ENCODE peak calls at places on chromosomes 13 and 19, in four cellular contexts. V is GM12878, O is HepG2, L is K562. T is an unnamed sample.

GRCh38 chr13:66312312-66313087 is 917.6 kb downstream of the PCDH9 start:
- DNase-seq in V (no peak), O (peak), L (no peak), T (no peak)

GRCh38 chr19:34351382-34351802 is 13.6 kb upstream of the GPI start:
- DNase-seq in O (no peak), L (no peak), V (peak), T (no peak)

GRCh38 chr19:13060233-13060963 is 42.3 kb downstream of the LYL1 start:
- DNase-seq in L (no peak), O (peak), V (no peak), T (no peak)

GRCh38 chr13:20340759-20341161 is 108.6 kb upstream of the GJB6 start:
- DNase-seq in L (no peak), O (no peak), V (no peak), T (no peak)

GRCh38 chr13:60164490-60164889 is 762 bp upstream of the DIAPH3 start:
- DNase-seq in L (no peak), V (no peak), O (no peak), T (no peak)

GRCh38 chr13:94173312-94173854 is 306.1 kb downstream of the DCT start:
- DNase-seq in V (no peak), L (no peak), O (no peak), T (no peak)

GRCh38 chr19:49443366-49444099 is 2.2 kb upstream of the SLC17A7 start:
- DNase-seq in L (peak), O (peak), V (peak), T (peak)

GRCh38 chr19:33186431-33186830 is 7.7 kb upstream of the LRP3 start:
- DNase-seq in V (no peak), L (no peak), O (no peak), T (no peak)

GRCh38 chr13:107734891-107735620 is 480.3 kb downstream of the LIG4 start:
- DNase-seq in O (no peak), L (no peak), V (no peak), T (no peak)

DNA sequence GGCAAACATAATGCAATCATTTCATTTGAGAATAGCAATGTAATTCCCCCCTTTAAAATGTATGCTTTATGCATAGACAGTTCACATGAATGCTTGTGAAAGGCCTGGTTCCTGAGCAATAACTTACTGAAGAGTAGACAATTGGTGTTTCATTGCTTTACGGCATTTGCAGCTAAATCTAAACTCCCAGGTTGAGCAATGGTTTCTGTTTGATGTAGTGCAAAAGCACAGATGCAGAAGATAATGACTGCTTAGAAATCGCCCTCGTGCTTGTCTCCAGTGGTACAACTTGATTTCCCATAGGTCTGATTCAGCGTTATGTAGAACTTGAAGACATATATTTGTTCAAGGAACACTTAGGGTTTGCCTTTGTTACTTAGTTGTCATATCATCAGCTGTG is 1018.3 kb downstream of the DIAPH3 start:
- DNase-seq in V (no peak), O (no peak), L (no peak), T (no peak)
- TF ChIP-seq POLR2AphosphoS5 in V (no peak), O (no peak), L (no peak), T (no peak)

GRCh38 chr19:40928859-40929258 is 46.8 kb upstream of the CYP2A7 start:
- DNase-seq in O (no peak), L (no peak), V (no peak), T (no peak)

GRCh38 chr19:40927567-40927966 is 45.5 kb upstream of the CYP2A7 start:
- DNase-seq in O (no peak), V (no peak), L (no peak), T (no peak)

GRCh38 chr19:40932008-40932959 is 50.3 kb upstream of the CYP2A7 start:
- DNase-seq in V (no peak), O (no peak), L (peak), T (no peak)

GRCh38 chr19:40936755-40937154 is 54.3 kb upstream of the CYP2B6 start:
- DNase-seq in O (no peak), L (no peak), V (no peak), T (no peak)

GRCh38 chr19:40933025-40933424 is 51.0 kb upstream of the CYP2A7 start:
- DNase-seq in V (no peak), L (peak), O (no peak), T (peak)
- TF ChIP-seq BRCA1 in V (no peak), L (no peak), O (no peak), T (no peak)

GRCh38 chr19:19487077-19488040 is 28.0 kb downstream of the TSSK6 start:
- DNase-seq in L (no peak), O (no peak), V (no peak), T (no peak)

GRCh38 chr19:19488041-19488874 is 27.1 kb downstream of the TSSK6 start:
- DNase-seq in V (no peak), L (peak), O (no peak), T (no peak)

GRCh38 chr19:19490247-19490968 is 24.9 kb downstream of the TSSK6 start:
- DNase-seq in L (peak), O (peak), V (peak), T (peak)

GRCh38 chr19:19489804-19490204 is 25.5 kb downstream of the TSSK6 start:
- DNase-seq in O (no peak), L (no peak), V (no peak), T (no peak)

DNA sequence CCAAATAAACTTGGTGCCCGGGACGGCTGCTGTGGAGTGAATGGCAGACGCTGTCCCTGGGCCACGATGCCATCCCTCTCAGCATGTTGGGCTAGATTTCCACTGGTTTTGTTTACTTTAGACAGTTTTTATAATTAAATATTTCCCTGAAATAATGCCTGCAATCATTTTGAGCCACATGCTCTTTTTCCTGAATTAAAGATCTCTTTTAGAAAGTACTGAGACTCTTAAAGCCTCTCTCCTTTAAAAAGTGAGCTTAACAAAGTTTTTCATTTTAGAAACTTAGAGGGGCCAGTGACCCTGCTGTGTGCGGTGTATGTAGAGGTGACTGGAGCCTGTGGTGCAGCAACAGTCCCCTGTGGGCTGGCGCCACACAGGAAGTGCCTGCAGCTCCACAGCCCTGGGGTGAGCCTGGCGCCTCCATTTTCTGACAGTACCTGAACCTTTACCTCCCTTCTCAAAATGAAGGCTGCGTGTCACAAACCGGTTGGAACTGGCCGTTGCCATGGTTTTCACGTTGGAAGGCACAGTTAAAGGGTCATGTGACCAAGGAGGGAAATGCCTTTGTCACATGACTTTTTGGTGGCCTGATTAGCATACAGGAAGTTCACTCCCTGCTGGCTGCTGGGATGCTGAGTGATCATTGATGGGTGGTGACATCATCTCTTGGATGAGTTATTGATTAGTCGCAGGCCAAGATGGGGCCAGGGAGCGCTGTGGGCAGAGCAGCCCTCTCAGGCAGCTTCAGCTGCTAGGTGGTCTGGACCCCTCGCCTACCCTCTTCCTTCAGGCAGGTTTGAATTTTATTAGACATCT is 26.3 kb downstream of the TSSK6 start:
- DNase-seq in O (peak), V (peak), L (peak), T (peak)
- TF ChIP-seq POLR2AphosphoS5 in O (no peak), V (peak), L (no peak), T (peak)

GRCh38 chr13:49499889-49500660 is 4.3 kb downstream of the PHF11 start:
- DNase-seq in L (no peak), O (no peak), V (no peak), T (no peak)

GRCh38 chr13:49497272-49497671 is 1.5 kb downstream of the PHF11 start:
- DNase-seq in O (no peak), L (no peak), V (no peak), T (no peak)

GRCh38 chr13:49498211-49498610 is 2.5 kb downstream of the PHF11 start:
- DNase-seq in V (no peak), L (no peak), O (no peak), T (no peak)

GRCh38 chr13:49494645-49495044 is 1.1 kb upstream of the PHF11 start:
- DNase-seq in V (no peak), O (no peak), L (no peak), T (no peak)

DNA sequence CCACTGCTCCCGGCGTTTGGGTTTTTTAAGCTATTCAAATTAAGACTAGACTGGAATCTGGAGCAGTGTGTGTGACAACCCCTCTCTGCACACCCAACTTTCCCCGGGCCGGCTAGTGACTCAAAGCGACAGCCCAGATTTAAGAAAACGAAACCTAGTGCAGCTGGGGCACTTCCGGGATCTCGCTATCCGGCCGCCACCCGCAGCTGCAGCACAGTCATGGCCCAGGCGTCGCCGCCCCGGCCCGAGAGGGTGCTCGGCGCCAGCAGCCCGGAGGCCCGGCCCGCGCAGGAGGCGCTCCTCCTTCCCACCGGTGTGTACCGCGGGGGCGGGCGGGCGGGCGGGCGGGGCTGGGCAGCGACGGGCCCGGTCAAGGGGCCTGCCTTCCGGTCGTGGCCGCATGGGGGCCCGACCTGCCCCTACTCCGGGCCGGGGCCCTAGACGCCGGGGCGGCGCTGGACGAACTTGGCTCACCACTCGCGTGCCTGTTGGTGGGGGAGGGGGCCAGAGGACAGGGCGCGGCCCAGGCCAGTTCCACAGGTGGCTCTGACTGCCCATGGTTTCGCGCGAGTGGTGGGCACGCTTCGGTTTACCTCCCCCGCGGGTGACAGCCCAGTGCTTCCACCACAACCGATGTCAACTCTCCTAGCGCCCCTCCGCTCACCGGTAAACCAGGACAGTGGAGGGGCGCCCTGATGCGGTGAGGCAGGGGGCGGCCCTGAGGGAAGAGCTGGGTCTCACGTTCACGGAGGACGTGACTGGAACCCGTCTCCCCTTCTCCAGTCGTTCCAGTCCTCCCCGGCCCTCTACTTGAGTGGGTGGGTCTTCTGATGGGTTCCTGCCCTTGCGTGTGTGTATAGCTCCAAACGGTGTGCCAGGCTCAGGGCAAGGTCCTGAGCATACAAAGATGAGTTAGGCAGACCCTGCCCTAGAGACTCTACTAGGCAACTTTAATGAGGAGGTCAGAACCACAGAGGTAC is at the start of gene PHF11:
- DNase-seq in O (peak), V (peak), L (peak), T (peak)
- TF ChIP-seq BRCA1 in O (no peak), V (no peak), L (no peak), T (no peak)

GRCh38 chr13:97702614-97703013 is 250.9 kb upstream of the IPO5 start:
- DNase-seq in L (no peak), O (no peak), V (no peak), T (no peak)
- TF ChIP-seq POLR2AphosphoS5 in L (no peak), O (no peak), V (no peak), T (no peak)

GRCh38 chr13:110965038-110965754 is 50.3 kb upstream of the ANKRD10 start:
- DNase-seq in L (peak), V (peak), O (peak), T (no peak)
- TF ChIP-seq BRCA1 in L (no peak), V (no peak), O (no peak), T (no peak)

GRCh38 chr19:55384576-55385235 is 614 bp upstream of the TMEM238 start:
- DNase-seq in L (no peak), O (no peak), V (no peak), T (peak)

GRCh38 chr19:55385236-55385748 is 440 bp upstream of the RPL28 start:
- DNase-seq in O (peak), L (peak), V (peak), T (peak)

GRCh38 chr19:55382522-55383054 is 1.5 kb downstream of the TMEM238 start:
- DNase-seq in L (no peak), V (no peak), O (no peak), T (no peak)

GRCh38 chr19:55383279-55383788 is 758 bp downstream of the TMEM238 start:
- DNase-seq in V (no peak), O (no peak), L (no peak), T (no peak)

GRCh38 chr19:55383789-55384575 is at the start of gene TMEM238:
- DNase-seq in V (no peak), O (no peak), L (peak), T (peak)
- TF ChIP-seq POLR2AphosphoS5 in V (no peak), O (no peak), L (no peak), T (no peak)

GRCh38 chr19:17023805-17024204 is 2.8 kb downstream of the CPAMD8 start:
- DNase-seq in L (no peak), O (no peak), V (no peak), T (no peak)

GRCh38 chr19:17026041-17026658 is 460 bp downstream of the CPAMD8 start:
- DNase-seq in L (no peak), V (no peak), O (no peak), T (no peak)

GRCh38 chr19:17026706-17027427 is at the start of gene CPAMD8:
- DNase-seq in L (no peak), V (no peak), O (no peak), T (no peak)

GRCh38 chr19:17027428-17027816 is 812 bp upstream of the CPAMD8 start:
- DNase-seq in O (no peak), L (no peak), V (no peak), T (peak)

DNA sequence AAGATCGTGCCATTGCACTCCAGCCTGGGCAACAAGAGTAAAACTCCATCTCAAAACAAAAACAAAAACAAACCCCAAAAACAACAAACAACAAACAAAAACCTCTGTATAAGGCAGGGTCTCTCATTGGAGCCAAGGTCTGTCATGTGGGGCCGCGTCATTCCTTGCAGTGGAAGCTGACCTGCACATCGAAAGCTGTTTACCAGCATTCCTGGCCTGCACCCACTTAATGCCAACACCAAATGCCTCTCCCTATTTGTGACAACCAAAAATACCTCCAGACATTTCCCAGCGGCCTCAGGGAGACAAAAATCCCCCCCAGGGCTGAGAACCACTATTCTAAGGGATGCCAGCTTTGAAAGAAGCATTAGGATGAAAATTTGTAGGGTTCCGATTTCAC is 1.2 kb downstream of the CPAMD8 start:
- DNase-seq in O (no peak), V (no peak), L (no peak), T (no peak)
- TF ChIP-seq BRCA1 in O (no peak), V (no peak), L (no peak), T (no peak)

GRCh38 chr19:38359242-38360021 is 14.9 kb upstream of the PSMD8 start:
- DNase-seq in L (no peak), V (no peak), O (no peak), T (no peak)

GRCh38 chr19:38355728-38356725 is 18.3 kb upstream of the PSMD8 start:
- DNase-seq in V (no peak), L (no peak), O (no peak), T (no peak)

GRCh38 chr19:38360839-38361631 is 13.3 kb upstream of the PSMD8 start:
- DNase-seq in L (no peak), V (no peak), O (no peak), T (no peak)

GRCh38 chr19:38360351-38360750 is 14.0 kb upstream of the PSMD8 start:
- DNase-seq in L (no peak), V (no peak), O (no peak), T (no peak)

DNA sequence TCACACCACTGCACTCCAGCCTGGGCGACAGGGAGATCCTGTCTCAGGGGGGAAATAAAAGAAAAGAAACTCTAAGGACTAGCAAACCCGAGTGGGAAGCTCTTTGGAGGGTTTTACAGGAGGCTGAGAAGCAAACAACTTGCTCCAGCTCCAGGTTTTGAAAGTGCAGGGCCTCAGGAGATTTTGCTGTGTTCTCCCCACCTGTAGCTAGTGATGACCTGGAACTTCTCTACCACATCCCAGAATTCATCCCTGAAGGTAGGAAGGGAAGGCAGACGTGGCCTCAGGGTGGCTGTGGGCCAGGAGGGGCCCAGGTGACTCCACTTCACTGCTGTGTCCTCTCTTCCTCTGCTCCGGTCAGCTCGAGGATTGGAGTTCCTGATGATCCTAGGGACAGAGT is 16.3 kb upstream of the PSMD8 start:
- DNase-seq in L (no peak), O (no peak), V (no peak), T (no peak)
- TF ChIP-seq POLR2AphosphoS5 in L (no peak), O (no peak), V (no peak), T (no peak)

GRCh38 chr13:111393221-111393790 is 72.9 kb downstream of the TEX29 start:
- DNase-seq in O (no peak), L (no peak), V (no peak), T (no peak)

GRCh38 chr13:111395511-111396393 is 75.3 kb downstream of the TEX29 start:
- DNase-seq in O (no peak), V (no peak), L (no peak), T (no peak)

GRCh38 chr13:111396457-111396856 is 76.0 kb downstream of the TEX29 start:
- DNase-seq in L (no peak), O (no peak), V (no peak), T (no peak)

GRCh38 chr13:111397202-111397880 is 76.9 kb downstream of the TEX29 start:
- DNase-seq in O (no peak), V (no peak), L (no peak), T (no peak)

GRCh38 chr13:111394211-111394922 is 73.9 kb downstream of the TEX29 start:
- DNase-seq in V (no peak), L (no peak), O (no peak), T (no peak)
- TF ChIP-seq BRCA1 in V (no peak), L (no peak), O (no peak), T (no peak)

T was measured in H1.